ENCODE peak calls at places on chromosomes 3 and 15, in six cellular contexts. H is neuronal stem cell; Z is fibroblast of lung; F is CD8-positive, alpha-beta T cell; G is AG04449; V is GM23338. U is an unnamed sample.

GRCh38 chr15:91953432-91953831 is 99.9 kb downstream of the SLCO3A1 start:
- DNase-seq in G (no peak), F (no peak), H (no peak), V (no peak), Z (no peak), U (no peak)

GRCh38 chr3:62139957-62140356 is 233.4 kb downstream of the FEZF2 start:
- DNase-seq in G (no peak), Z (no peak), H (no peak), F (no peak), V (no peak), U (no peak)

GRCh38 chr3:99607151-99607550 is 31.2 kb upstream of the COL8A1 start:
- DNase-seq in G (no peak), V (no peak), H (no peak), F (no peak), Z (no peak), U (no peak)

GRCh38 chr15:68151277-68151676 is 53.9 kb downstream of the CALML4 start:
- DNase-seq in Z (peak; percentile 10), V (no peak), H (no peak), G (no peak), F (no peak), U (no peak)

GRCh38 chr15:74787251-74788041 is 5.6 kb downstream of the CSK start:
- DNase-seq in Z (peak; percentile 74), G (no peak), V (peak; percentile 90), H (no peak), F (peak; percentile 84), U (peak; percentile 81)

GRCh38 chr15:64749999-64750657 is 25.3 kb downstream of the RBPMS2 start:
- DNase-seq in F (no peak), Z (peak; percentile 64), V (peak; percentile 89), H (peak; percentile 49), G (no peak), U (no peak)

GRCh38 chr3:61663728-61664492 is 102.5 kb downstream of the PTPRG start:
- DNase-seq in F (no peak), G (peak; percentile 87), H (no peak), V (peak; percentile 79), Z (peak; percentile 96), U (no peak)

GRCh38 chr15:36365963-36366362 is 213.5 kb upstream of the CDIN1 start:
- DNase-seq in G (no peak), F (no peak), H (no peak), Z (no peak), V (no peak), U (no peak)

GRCh38 chr3:10121064-10121463 is 5.6 kb downstream of the BRK1 start:
- DNase-seq in V (no peak), F (no peak), G (no peak), H (no peak), Z (no peak), U (no peak)

GRCh38 chr3:142445816-142446254 is 2.0 kb downstream of the XRN1 start:
- DNase-seq in F (no peak), V (no peak), H (no peak), G (no peak), Z (peak; percentile 36), U (no peak)
- H3K4me3 ChIP-seq in F (peak overlapping the region; percentile 93), V (no peak overlapping the region), H (peak overlapping the region; percentile 12), G (no peak overlapping the region), Z (peak overlapping the region; percentile 80), U (no peak overlapping the region)

GRCh38 chr3:45992133-45992729 is 3.4 kb downstream of the FYCO1 start:
- DNase-seq in Z (no peak), F (no peak), H (no peak), G (no peak), V (no peak), U (no peak)
- H3K4me3 ChIP-seq in Z (no peak overlapping the region), F (no peak overlapping the region), H (no peak overlapping the region), G (no peak overlapping the region), V (no peak overlapping the region), U (no peak overlapping the region)

DNA sequence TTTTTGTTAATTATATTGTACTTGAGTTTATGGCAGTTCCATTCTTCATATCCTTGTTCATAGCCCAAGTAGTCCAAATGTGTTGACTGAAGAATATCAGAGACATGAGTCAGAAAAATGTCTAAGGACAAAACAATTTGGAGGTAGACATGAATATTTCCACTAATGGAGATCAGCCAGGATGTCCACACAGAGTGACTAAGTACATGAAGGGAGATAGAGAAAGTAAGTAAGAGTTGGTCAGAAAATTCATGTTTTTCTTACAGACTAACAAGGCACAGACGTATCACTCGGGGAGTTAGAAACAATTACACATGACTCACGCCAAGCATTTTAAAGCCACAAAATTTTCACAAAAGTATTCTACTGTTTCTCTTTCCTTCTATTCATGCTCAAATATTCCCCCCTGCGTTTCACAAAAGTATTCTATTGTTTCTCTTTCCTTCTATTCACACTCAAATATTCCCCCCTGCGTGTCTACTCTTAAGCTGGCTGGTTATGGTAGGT is 648.9 kb upstream of the CCDC54 start:
- DNase-seq in V (no peak), Z (peak; percentile 100), G (peak; percentile 96), F (no peak), H (no peak), U (no peak)
- H3K4me3 ChIP-seq in V (no peak overlapping the region), Z (peak overlapping the region; percentile 21), G (no peak overlapping the region), F (no peak overlapping the region), H (no peak overlapping the region), U (no peak overlapping the region)

GRCh38 chr3:39110041-39110639 is 2.7 kb downstream of the TTC21A start:
- DNase-seq in Z (no peak), F (no peak), H (no peak), V (peak; percentile 40), G (no peak), U (no peak)
- H3K4me3 ChIP-seq in Z (no peak overlapping the region), F (no peak overlapping the region), H (no peak overlapping the region), V (no peak overlapping the region), G (no peak overlapping the region), U (no peak overlapping the region)

DNA sequence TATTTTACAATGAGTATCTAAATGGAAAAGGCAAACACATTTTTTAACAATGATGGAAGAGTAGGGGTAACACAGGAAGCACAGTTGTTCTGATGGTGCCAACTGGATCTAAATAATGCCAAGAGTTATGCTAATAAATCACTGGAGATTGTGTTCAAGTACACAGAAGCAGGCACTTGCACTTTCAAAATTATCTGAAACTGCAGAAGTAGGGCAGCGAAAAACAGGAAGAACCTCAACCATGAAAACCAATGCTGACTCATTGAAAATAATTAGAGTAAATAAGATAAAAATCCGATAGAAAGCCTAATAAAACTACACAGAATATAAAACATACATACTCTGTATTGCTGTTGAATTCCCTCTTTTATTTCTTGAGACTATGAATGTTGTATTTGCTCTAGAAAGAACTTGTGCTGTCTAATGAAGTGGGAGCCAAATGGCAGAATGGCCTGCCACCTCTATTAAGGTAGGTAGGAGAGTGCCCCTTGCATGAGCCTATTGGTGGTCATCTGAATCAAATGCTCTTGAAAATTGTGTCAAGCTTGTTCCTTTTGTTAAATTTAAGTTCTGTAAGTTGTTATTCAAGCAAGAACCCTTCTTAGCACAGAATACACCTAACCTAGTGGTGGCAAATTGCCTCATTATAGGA is 93.7 kb downstream of the ABI3BP start:
- DNase-seq in H (no peak), V (no peak), F (no peak), G (no peak), Z (no peak), U (no peak)
- H3K4me3 ChIP-seq in H (no peak overlapping the region), V (no peak overlapping the region), F (no peak overlapping the region), G (no peak overlapping the region), Z (no peak overlapping the region), U (no peak overlapping the region)

DNA sequence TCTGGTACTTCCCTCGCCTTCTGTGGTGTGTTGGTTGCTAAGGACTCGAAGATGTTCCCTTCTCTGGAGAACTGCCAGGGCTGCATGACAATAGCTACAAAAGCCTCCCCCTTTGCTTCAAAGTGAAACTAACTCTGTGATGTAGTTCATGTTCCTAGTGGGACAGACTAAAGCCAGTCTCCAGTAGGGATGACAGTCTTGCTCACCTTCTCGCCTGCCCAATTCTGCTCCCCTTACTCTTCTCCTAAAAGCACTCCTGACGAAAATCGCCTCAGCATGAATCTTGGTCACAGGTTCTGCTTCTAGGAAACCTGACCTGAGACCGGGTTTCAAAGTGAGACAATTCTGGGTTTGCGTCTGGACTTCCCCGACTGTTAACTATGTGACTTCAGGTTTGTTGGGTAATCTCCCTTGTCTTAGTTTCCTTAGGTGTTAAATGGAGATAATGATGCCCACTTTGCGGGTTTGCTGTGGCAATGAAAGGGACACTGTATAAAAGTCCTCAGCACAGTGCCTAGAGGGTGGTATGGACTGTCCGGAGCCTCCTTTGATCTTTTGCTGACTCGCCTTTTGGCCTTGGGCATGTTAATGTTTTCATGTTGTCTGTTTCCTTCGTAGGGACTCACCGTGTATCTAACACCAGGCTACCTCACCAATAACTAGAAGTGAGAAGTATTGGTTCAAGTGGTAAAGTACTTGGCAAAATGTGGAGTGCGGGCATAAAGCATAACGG is 24.9 kb upstream of the THRB start:
- DNase-seq in Z (no peak), V (peak; percentile 82), H (no peak), G (no peak), F (no peak), U (no peak)
- H3K4me3 ChIP-seq in Z (no peak overlapping the region), V (no peak overlapping the region), H (no peak overlapping the region), G (no peak overlapping the region), F (no peak overlapping the region), U (no peak overlapping the region)

DNA sequence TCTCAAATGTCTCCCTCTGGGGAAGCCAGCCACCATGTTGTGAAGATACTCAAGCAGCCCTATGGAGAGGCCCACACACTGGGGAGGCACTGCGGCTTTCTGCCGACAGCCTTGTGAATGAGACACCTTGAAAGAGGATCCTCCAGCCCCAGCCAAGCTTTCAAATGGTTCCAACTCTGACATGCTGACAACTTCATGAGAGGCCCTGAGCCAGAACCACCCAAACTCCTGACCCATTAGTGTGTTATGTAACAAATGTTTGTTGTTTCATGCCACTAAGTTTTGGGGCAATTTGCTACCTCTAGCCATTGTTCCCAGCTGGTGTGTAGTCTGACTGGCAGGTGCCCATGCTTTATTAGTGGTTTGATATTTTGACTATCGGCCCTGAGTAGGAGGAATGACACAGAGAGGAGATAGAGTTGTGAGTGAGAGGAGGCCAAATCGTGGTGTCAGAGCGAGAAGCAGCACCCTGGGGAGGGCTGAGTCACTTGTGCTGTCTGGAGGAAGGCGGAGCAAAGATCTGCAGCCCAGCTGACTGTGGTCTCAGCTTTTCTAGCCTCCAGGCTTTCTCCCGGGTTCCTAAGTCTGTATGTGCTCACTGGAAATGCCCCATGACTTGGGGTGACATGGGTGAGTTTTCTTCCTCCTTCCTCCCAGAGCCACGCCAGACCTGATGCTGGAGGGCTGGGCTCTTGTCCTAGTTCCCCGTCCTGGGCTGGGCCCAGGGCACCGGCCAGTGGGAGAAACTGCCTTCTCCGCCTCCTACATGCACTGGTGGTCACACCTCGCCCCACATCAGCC is 56.8 kb upstream of the BLM start:
- DNase-seq in G (peak; percentile 64), Z (peak; percentile 88), F (peak; percentile 54), V (no peak), H (no peak), U (peak; percentile 41)
- H3K4me3 ChIP-seq in G (no peak overlapping the region), Z (peak overlapping the region; percentile 40), F (peak overlapping the region; percentile 70), V (no peak overlapping the region), H (no peak overlapping the region), U (no peak overlapping the region)